ENCODE peak calls at places on chromosomes 5 and 9, in eight cellular contexts. One of them, this sample, is unnamed.

GRCh38 chr9:125146247-125146646 is 2.9 kb upstream of the SCAI start:
- DNase-seq in PC-3: no peak
- DNase-seq in CD8-positive, alpha-beta T cell: no peak
- DNase-seq in activated CD8-positive, alpha-beta memory T cell treated with anti-CD3 and anti-CD28 coated beads, Interleukin-2, amount 50 U/mL, for 48 hours: no peak
- DNase-seq in suprapubic skin: no peak
- DNase-seq in keratinocyte: no peak
- DNase-seq in GM12892: no peak
- DNase-seq in NCI-H446 treated with DMSO at 0.1 percent for 48 hours: no peak
- DNase-seq in this sample: peak

GRCh38 chr5:56406221-56406620 is 173.1 kb upstream of the ANKRD55 start:
- DNase-seq in PC-3: no peak
- DNase-seq in CD8-positive, alpha-beta T cell: no peak
- DNase-seq in activated CD8-positive, alpha-beta memory T cell treated with anti-CD3 and anti-CD28 coated beads, Interleukin-2, amount 50 U/mL, for 48 hours: no peak
- DNase-seq in suprapubic skin: no peak
- DNase-seq in keratinocyte: no peak
- DNase-seq in GM12892: no peak
- DNase-seq in NCI-H446 treated with DMSO at 0.1 percent for 48 hours: no peak
- DNase-seq in this sample: no peak

GRCh38 chr5:117657591-117657990 is 1083.0 kb upstream of the SEMA6A start:
- DNase-seq in PC-3: no peak
- DNase-seq in CD8-positive, alpha-beta T cell: no peak
- DNase-seq in activated CD8-positive, alpha-beta memory T cell treated with anti-CD3 and anti-CD28 coated beads, Interleukin-2, amount 50 U/mL, for 48 hours: no peak
- DNase-seq in suprapubic skin: no peak
- DNase-seq in keratinocyte: no peak
- DNase-seq in GM12892: no peak
- DNase-seq in NCI-H446 treated with DMSO at 0.1 percent for 48 hours: peak
- DNase-seq in this sample: no peak

GRCh38 chr5:31149072-31149471 is 44.4 kb upstream of the CDH6 start:
- DNase-seq in PC-3: no peak
- DNase-seq in CD8-positive, alpha-beta T cell: no peak
- DNase-seq in activated CD8-positive, alpha-beta memory T cell treated with anti-CD3 and anti-CD28 coated beads, Interleukin-2, amount 50 U/mL, for 48 hours: no peak
- DNase-seq in suprapubic skin: no peak
- DNase-seq in keratinocyte: no peak
- DNase-seq in GM12892: no peak
- DNase-seq in NCI-H446 treated with DMSO at 0.1 percent for 48 hours: no peak
- DNase-seq in this sample: no peak

GRCh38 chr9:33289501-33289900 is 815 bp upstream of the NFX1 start:
- DNase-seq in PC-3: no peak
- DNase-seq in CD8-positive, alpha-beta T cell: no peak
- DNase-seq in activated CD8-positive, alpha-beta memory T cell treated with anti-CD3 and anti-CD28 coated beads, Interleukin-2, amount 50 U/mL, for 48 hours: peak
- DNase-seq in suprapubic skin: peak
- DNase-seq in keratinocyte: no peak
- DNase-seq in GM12892: peak
- DNase-seq in NCI-H446 treated with DMSO at 0.1 percent for 48 hours: no peak
- DNase-seq in this sample: no peak

GRCh38 chr9:7273575-7273974 is 515.8 kb downstream of the KDM4C start:
- DNase-seq in PC-3: peak
- DNase-seq in CD8-positive, alpha-beta T cell: no peak
- DNase-seq in activated CD8-positive, alpha-beta memory T cell treated with anti-CD3 and anti-CD28 coated beads, Interleukin-2, amount 50 U/mL, for 48 hours: no peak
- DNase-seq in suprapubic skin: no peak
- DNase-seq in keratinocyte: no peak
- DNase-seq in GM12892: no peak
- DNase-seq in NCI-H446 treated with DMSO at 0.1 percent for 48 hours: no peak
- DNase-seq in this sample: no peak

GRCh38 chr5:78576376-78576775 is 72.2 kb downstream of the LHFPL2 start:
- DNase-seq in PC-3: no peak
- DNase-seq in CD8-positive, alpha-beta T cell: no peak
- DNase-seq in activated CD8-positive, alpha-beta memory T cell treated with anti-CD3 and anti-CD28 coated beads, Interleukin-2, amount 50 U/mL, for 48 hours: no peak
- DNase-seq in suprapubic skin: no peak
- DNase-seq in keratinocyte: no peak
- DNase-seq in GM12892: no peak
- DNase-seq in NCI-H446 treated with DMSO at 0.1 percent for 48 hours: no peak
- DNase-seq in this sample: no peak

GRCh38 chr9:100379862-100380261 is 27.1 kb upstream of the TEX10 start:
- DNase-seq in PC-3: peak
- DNase-seq in CD8-positive, alpha-beta T cell: no peak
- DNase-seq in activated CD8-positive, alpha-beta memory T cell treated with anti-CD3 and anti-CD28 coated beads, Interleukin-2, amount 50 U/mL, for 48 hours: no peak
- DNase-seq in suprapubic skin: no peak
- DNase-seq in keratinocyte: no peak
- DNase-seq in GM12892: no peak
- DNase-seq in NCI-H446 treated with DMSO at 0.1 percent for 48 hours: no peak
- DNase-seq in this sample: no peak

GRCh38 chr5:96377597-96377996 is 55.5 kb downstream of the PCSK1 start:
- DNase-seq in PC-3: no peak
- DNase-seq in CD8-positive, alpha-beta T cell: no peak
- DNase-seq in activated CD8-positive, alpha-beta memory T cell treated with anti-CD3 and anti-CD28 coated beads, Interleukin-2, amount 50 U/mL, for 48 hours: no peak
- DNase-seq in suprapubic skin: no peak
- DNase-seq in keratinocyte: no peak
- DNase-seq in GM12892: no peak
- DNase-seq in NCI-H446 treated with DMSO at 0.1 percent for 48 hours: no peak
- DNase-seq in this sample: no peak

GRCh38 chr9:108552459-108553040 is 303.2 kb downstream of the ACTL7B start:
- DNase-seq in PC-3: peak
- DNase-seq in CD8-positive, alpha-beta T cell: no peak
- DNase-seq in activated CD8-positive, alpha-beta memory T cell treated with anti-CD3 and anti-CD28 coated beads, Interleukin-2, amount 50 U/mL, for 48 hours: no peak
- DNase-seq in suprapubic skin: no peak
- DNase-seq in keratinocyte: no peak
- DNase-seq in GM12892: no peak
- DNase-seq in NCI-H446 treated with DMSO at 0.1 percent for 48 hours: no peak
- DNase-seq in this sample: no peak

GRCh38 chr5:4700082-4700481 is 440.0 kb upstream of the ADAMTS16 start:
- DNase-seq in PC-3: peak
- DNase-seq in CD8-positive, alpha-beta T cell: no peak
- DNase-seq in activated CD8-positive, alpha-beta memory T cell treated with anti-CD3 and anti-CD28 coated beads, Interleukin-2, amount 50 U/mL, for 48 hours: no peak
- DNase-seq in suprapubic skin: peak
- DNase-seq in keratinocyte: peak
- DNase-seq in GM12892: no peak
- DNase-seq in NCI-H446 treated with DMSO at 0.1 percent for 48 hours: peak
- DNase-seq in this sample: no peak

GRCh38 chr9:84780385-84780784 is 110.9 kb downstream of the NTRK2 start:
- DNase-seq in PC-3: no peak
- DNase-seq in CD8-positive, alpha-beta T cell: no peak
- DNase-seq in activated CD8-positive, alpha-beta memory T cell treated with anti-CD3 and anti-CD28 coated beads, Interleukin-2, amount 50 U/mL, for 48 hours: no peak
- DNase-seq in suprapubic skin: no peak
- DNase-seq in keratinocyte: no peak
- DNase-seq in GM12892: no peak
- DNase-seq in NCI-H446 treated with DMSO at 0.1 percent for 48 hours: no peak
- DNase-seq in this sample: no peak

This sample was measured in CD4-positive, CD25-positive, alpha-beta regulatory T cell.